ENCODE peak calls at places on chromosomes 2 and 18, in four cellular contexts. E is tibial nerve, M is fibroblast of mammary gland, W is cardiac muscle cell. X is an unnamed sample.

GRCh38 chr2:61425605-61426155 is 45.2 kb downstream of the USP34 start:
- DNase-seq in M (no peak), W (peak), E (no peak), X (no peak)

GRCh38 chr18:57431512-57432080 is 3.6 kb upstream of the ONECUT2 start:
- DNase-seq in M (no peak), E (no peak), W (no peak), X (no peak)

GRCh38 chr18:46283895-46284295 is 179.7 kb downstream of the HAUS1 start:
- DNase-seq in W (peak), M (no peak), E (no peak), X (no peak)

GRCh38 chr2:223696719-223697118 is 94.6 kb upstream of the SCG2 start:
- DNase-seq in E (no peak), M (peak), W (no peak), X (no peak)

GRCh38 chr2:20223345-20224190 is 1.4 kb downstream of the SDC1 start:
- DNase-seq in E (no peak), M (peak), W (peak), X (no peak)

GRCh38 chr2:201980946-201981345 is 52.7 kb upstream of the FZD7 start:
- DNase-seq in M (no peak), W (no peak), E (no peak), X (no peak)

GRCh38 chr2:237546876-237547395 is 19.4 kb upstream of the PRLH start:
- DNase-seq in W (no peak), E (no peak), M (no peak), X (no peak)

GRCh38 chr2:16031055-16031847 is 90.9 kb downstream of the MYCN start:
- DNase-seq in M (no peak), E (no peak), W (peak), X (no peak)

GRCh38 chr2:55338268-55338667 is 69.2 kb upstream of the MTIF2 start:
- DNase-seq in M (peak), W (no peak), E (no peak), X (no peak)

GRCh38 chr18:40935423-40935822 is 1019.6 kb upstream of the PIK3C3 start:
- DNase-seq in M (peak), E (no peak), W (peak), X (no peak)

GRCh38 chr2:223797811-223798721 is 39.3 kb downstream of the AP1S3 start:
- DNase-seq in M (peak), E (peak), W (peak), X (no peak)

GRCh38 chr2:106113362-106113971 is 80.6 kb downstream of the UXS1 start:
- DNase-seq in M (no peak), W (no peak), E (no peak), X (no peak)

GRCh38 chr2:229340086-229340760 is 69.1 kb upstream of the PID1 start:
- DNase-seq in M (peak), W (no peak), E (no peak), X (no peak)

GRCh38 chr18:23135679-23136325 is 517 bp downstream of the CABLES1 start:
- DNase-seq in E (no peak), M (no peak), W (peak), X (no peak)

GRCh38 chr2:46073540-46074018 is 223.6 kb upstream of the EPAS1 start:
- DNase-seq in M (peak), E (no peak), W (no peak), X (no peak)

GRCh38 chr2:237437566-237437965 is 23.6 kb upstream of the COL6A3 start:
- DNase-seq in W (no peak), M (no peak), E (no peak), X (no peak)

GRCh38 chr2:233386382-233387041 is 32.2 kb downstream of the DGKD start:
- DNase-seq in M (peak), E (no peak), W (no peak), X (no peak)

GRCh38 chr2:127256381-127256780 is 36.3 kb upstream of the CYP27C1 start:
- DNase-seq in E (no peak), M (no peak), W (no peak), X (no peak)

GRCh38 chr2:136135924-136136906 is 18.3 kb upstream of the CXCR4 start:
- DNase-seq in E (peak), W (no peak), M (no peak), X (no peak)

GRCh38 chr2:232230557-232230956 is 148.0 kb upstream of the ALPP start:
- DNase-seq in M (peak), E (no peak), W (peak), X (no peak)
- TF ChIP-seq CTCF in M (peak), E (no peak), W (peak), X (no peak)

GRCh38 chr2:25982968-25983280 is 627 bp upstream of the KIF3C start:
- DNase-seq in M (no peak), W (no peak), E (no peak), X (no peak)

GRCh38 chr2:25981596-25982272 is 563 bp downstream of the KIF3C start:
- DNase-seq in W (peak), E (no peak), M (no peak), X (no peak)

GRCh38 chr2:25980951-25981350 is 1.3 kb downstream of the KIF3C start:
- DNase-seq in W (no peak), E (no peak), M (no peak), X (no peak)

GRCh38 chr2:25983735-25984134 is 1.4 kb upstream of the KIF3C start:
- DNase-seq in M (no peak), W (no peak), E (no peak), X (no peak)

DNA sequence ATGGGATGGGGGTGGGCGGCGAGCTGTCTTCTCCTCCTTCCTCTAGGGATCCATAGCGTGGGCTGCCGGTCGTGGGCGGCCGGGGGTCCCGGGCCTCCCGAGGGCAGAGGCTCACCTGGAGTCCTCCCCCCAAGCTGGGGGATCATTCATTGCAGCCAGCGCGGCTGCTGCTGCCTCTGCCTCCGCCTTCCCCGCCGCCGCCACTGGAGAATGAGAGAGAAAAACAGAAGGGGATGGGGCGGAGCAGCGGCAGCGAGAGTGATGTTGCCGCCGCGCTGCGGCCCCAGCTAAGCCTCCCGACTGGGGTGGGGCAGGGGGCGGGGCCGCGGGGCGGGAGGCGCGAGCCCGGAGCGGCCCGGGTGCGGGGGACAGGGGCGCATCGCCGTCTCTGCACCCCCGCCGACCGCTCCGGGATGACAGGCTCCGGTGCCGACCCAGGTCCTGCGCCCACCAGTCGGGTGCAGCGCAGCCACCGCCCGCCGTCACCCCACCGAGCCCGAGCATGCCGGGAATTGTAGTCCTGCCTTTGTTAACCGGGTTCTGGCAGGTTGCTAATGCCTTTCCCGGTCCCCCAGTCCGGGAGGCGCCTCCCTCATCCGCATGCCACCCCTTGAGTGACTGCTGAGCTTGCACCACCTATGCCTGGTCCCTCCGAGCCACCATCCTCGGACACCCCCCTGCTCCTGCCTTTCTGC is at the start of gene KIF3C:
- DNase-seq in M (peak), W (peak), E (peak), X (peak)
- TF ChIP-seq CTCF in M (no peak), W (no peak), E (no peak), X (no peak)

DNA sequence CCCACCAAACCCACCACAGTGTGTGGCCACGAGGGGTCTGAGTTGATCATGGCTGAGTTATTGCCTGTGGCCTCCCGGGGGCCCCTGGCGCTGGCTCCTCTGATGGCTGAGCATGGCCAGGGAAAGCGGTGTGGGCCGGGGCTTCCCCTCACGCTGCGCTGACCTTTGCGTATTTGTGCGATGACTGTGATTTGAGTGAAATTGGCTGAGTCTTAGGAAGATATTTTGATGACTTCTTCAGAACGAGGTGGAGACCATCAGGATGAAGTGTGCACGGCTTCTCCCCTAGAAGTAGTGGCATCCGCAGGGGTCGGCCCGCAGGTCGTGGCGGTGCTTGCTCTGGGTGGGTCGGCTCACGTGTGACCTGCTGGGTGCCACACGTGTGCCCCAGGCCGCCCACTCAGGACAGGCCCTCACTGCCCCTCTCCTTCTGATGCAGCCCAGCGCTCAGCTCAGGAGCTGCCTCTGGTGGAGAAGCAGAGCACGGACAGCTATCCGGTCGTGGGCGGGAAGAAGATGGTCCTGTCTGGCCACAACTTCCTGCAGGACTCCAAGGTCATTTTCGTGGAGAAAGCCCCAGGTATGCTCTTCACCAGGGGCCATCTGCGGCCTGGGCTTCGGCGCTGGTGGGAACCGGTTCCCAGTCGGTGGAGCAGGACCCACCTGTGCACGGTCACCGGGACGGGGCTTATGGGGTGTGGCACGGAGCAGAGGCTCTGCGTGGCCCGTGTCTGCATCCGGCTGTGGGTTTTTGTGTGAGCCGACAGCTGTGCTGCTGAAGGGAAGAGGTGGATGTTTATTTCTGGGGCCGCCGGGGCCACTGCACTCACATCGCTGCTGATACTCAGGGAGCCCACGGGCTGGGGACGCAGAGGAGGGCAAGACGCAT is 55.8 kb downstream of the NFATC1 start:
- DNase-seq in M (no peak), E (no peak), W (no peak), X (no peak)
- TF ChIP-seq CTCF in M (no peak), E (no peak), W (no peak), X (no peak)

DNA sequence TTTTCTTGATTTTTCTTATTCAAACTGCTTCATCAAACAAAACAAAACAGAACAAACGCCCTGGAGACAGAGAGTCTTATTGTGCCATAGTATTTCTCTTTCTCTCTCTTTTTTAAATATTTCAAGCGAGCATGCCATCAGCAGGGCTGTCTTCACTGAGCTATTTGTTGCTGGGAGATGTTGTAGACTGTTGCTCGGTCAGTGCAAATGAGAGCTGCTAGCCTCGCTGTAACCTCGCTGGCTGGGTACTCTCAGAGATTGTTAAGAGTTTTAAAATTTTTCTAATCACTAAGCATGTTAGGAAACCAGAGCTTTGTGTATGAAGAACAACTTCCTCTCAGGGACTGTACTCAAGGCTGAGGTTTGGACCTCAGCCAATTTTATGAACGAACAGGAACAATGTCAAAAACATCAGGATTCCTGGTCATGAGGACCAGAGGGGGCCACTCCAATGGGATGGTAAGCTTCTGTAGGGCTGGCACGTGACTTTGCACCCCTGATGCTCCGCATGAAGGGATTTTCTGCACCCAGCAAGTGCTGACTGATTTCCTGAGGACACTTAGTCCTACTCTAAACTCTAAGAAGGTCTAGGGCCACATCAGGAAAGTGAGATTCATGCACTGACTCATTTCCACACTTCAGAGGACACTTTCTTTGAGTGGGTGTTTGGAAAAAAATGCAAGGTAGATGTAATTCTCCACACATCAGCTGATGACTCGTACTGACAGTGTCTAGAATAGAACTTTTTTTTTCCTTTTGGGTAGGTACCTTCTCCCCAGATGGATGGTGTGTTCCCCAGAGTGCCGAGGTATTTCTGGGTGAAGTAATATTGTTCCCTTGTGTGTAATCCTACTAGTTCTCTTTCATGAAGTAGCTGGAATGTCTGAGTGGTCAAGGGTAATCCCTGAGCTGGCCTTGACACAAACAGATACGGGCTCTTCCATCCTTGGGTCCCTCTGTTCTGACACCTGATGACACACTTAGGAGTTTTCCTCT is 59.7 kb upstream of the IL1R1 start:
- DNase-seq in W (no peak), E (peak), M (peak), X (no peak)
- TF ChIP-seq CTCF in W (no peak), E (no peak), M (no peak), X (no peak)

DNA sequence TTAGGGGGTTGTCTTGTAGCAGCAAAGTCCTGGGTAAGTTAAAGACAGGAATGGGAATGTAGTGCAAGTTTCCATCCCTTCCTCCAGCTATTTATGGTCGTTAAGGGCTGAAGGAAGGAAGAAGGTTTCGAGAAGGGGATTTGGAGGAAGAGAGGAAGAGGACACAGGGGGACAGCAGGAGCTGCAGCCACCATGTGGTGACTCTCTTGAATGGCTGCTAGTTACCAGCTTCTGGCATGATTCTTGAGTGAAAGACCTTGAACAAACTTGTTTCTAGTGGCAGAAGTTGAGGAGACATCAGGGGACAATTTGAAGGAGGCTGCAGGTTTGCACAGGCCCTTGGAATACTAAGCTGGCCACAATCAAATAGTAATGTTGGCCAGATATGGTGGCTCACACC is 116.6 kb downstream of the MTX2 start:
- DNase-seq in E (no peak), M (no peak), W (no peak), X (no peak)
- TF ChIP-seq CTCF in E (no peak), M (no peak), W (no peak), X (no peak)

DNA sequence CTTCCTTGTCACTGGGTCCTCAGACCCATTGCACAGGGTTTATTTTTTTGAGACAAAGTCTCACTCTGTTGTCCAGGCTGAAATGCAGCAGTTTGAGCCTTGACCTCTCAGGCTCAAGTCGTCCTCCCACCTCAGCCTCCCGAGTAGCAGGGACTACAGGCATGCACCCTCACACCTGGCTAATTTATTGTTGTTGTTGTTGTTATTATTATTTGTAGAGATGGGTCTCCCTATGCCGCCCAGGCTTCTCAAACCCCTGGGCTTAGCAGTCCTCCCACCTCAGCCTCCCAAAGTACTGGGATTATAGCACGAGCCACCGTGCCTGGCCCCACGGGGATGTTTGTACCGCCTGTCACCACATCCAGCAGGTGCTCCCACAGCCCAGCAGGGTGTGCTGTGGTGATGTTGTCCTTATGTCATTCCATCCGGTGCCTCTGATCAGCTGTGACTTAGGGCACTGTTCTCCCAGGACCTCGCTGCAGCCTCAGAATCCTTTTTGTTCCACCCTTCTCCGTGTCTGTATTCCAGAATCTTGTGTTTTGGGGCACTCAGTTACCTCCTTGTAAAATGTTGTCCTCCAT is 182.3 kb downstream of the INO80D start:
- DNase-seq in M (no peak), E (no peak), W (peak), X (no peak)
- TF ChIP-seq CTCF in M (peak), E (peak), W (peak), X (no peak)

GRCh38 chr18:11689031-11689971 is at the start of gene GNAL:
- DNase-seq in M (peak), E (peak), W (peak), X (peak)
- TF ChIP-seq CTCF in M (no peak), E (no peak), W (no peak), X (no peak)